ENCODE peak calls at places on chromosomes 1 and 21, in four cellular contexts. L is neural crest cell, S is H9, R is heart left ventricle. N is an unnamed sample.

GRCh38 chr1:6009120-6010040 is 17.2 kb upstream of the NPHP4 start:
- DNase-seq in L (no peak), S (no peak), R (no peak), N (no peak)

GRCh38 chr1:215192306-215192705 is 109.8 kb downstream of the KCNK2 start:
- DNase-seq in L (no peak), S (no peak), R (no peak), N (peak; percentile 42)

GRCh38 chr1:25643962-25644361 is 27.4 kb downstream of the MAN1C1 start:
- DNase-seq in L (no peak), S (no peak), R (no peak), N (no peak)

GRCh38 chr1:10980841-10981727 is 31.4 kb upstream of the TARDBP start:
- DNase-seq in L (peak; percentile 43), S (no peak), R (no peak), N (peak; percentile 41)

GRCh38 chr21:45029968-45030636 is 44.3 kb upstream of the ADARB1 start:
- DNase-seq in L (no peak), S (no peak), R (no peak), N (no peak)

GRCh38 chr21:41706678-41707077 is 60.2 kb downstream of the RIPK4 start:
- DNase-seq in L (no peak), S (no peak), R (no peak), N (peak; percentile 58)

GRCh38 chr1:200333329-200333728 is 76.5 kb downstream of the ZNF281 start:
- DNase-seq in L (no peak), S (no peak), R (no peak), N (no peak)

GRCh38 chr1:168714012-168714411 is 15.0 kb downstream of the DPT start:
- DNase-seq in L (no peak), S (no peak), R (no peak), N (peak; percentile 58)

GRCh38 chr1:52179073-52179472 is 37.2 kb downstream of the ZFYVE9 start:
- DNase-seq in L (no peak), S (no peak), R (no peak), N (no peak)

GRCh38 chr1:167548059-167548932 is 5.3 kb downstream of the CREG1 start:
- DNase-seq in L (no peak), S (no peak), R (no peak), N (peak; percentile 86)

GRCh38 chr1:193700710-193701355 is 514.4 kb upstream of the B3GALT2 start:
- DNase-seq in L (no peak), S (no peak), R (no peak), N (peak; percentile 66)

GRCh38 chr1:72284084-72284397 is 1.7 kb upstream of the NEGR1 start:
- DNase-seq in L (peak; percentile 46), S (peak; percentile 64), R (no peak), N (peak; percentile 57)

GRCh38 chr1:201730611-201731010 is 98.3 kb upstream of the IPO9 start:
- DNase-seq in L (peak; percentile 18), S (no peak), R (no peak), N (no peak)

GRCh38 chr1:100328133-100328532 is 24.2 kb upstream of the CDC14A start:
- DNase-seq in L (no peak), S (no peak), R (no peak), N (no peak)

GRCh38 chr1:77539510-77540142 is 142.8 kb downstream of the ZZZ3 start:
- DNase-seq in L (no peak), S (no peak), R (no peak), N (peak; percentile 82)

GRCh38 chr1:184143449-184143848 is 91.9 kb downstream of the TSEN15 start:
- DNase-seq in L (no peak), S (no peak), R (no peak), N (no peak)

DNA sequence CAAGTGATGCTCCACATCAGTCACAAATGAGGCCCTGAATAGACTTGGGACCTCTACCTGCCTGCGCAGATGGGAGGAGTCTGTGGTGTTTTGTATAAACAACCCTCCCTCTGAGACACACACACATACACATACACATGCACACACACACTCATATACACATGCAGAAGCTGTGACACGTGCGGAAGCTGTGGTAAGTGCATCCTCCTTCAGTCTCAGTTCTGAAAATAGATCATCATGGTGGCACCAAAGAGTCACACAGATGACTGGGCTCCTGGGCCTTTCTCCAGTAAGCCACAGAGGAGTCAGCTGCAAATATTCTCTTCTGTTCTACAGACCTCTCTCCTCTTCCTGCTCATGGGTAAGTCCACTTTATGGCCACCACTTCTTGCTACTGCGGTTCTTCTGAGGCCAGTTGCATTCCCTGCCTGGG is at the start of gene LY9:
- DNase-seq in L (no peak), S (no peak), R (no peak), N (no peak)
- TF ChIP-seq CTCF in L (no peak), S (no peak), R (no peak), N (no peak)

GRCh38 chr1:84298688-84299535 is 2.6 kb upstream of the SAMD13 start:
- DNase-seq in L (peak; percentile 36), S (peak; percentile 63), R (peak; percentile 30), N (peak; percentile 40)

GRCh38 chr1:84300501-84300900 is 1.0 kb upstream of the SAMD13 start:
- DNase-seq in L (no peak), S (no peak), R (no peak), N (no peak)

GRCh38 chr1:84299536-84300260 is 1.8 kb upstream of the SAMD13 start:
- DNase-seq in L (no peak), S (no peak), R (no peak), N (peak; percentile 0)

GRCh38 chr1:84297546-84298244 is 3.8 kb upstream of the SAMD13 start:
- DNase-seq in L (no peak), S (no peak), R (no peak), N (no peak)

DNA sequence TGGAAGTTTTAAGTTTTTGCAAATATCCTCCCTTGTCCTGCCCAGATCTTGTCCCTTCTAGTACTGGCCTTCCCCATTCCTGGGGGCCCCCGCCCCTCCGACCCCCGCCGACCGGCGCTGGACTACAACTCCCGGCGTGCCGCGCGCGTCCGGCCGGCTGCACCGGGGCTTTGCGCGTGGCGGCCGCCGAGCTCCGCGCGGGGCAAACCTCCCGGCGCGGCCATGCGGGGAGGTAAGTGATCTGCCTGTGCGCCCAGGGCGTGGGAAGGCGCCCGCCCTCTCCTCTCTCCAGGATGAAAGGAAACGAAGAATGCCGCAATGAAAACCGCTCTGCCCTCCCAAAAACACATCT is 3.2 kb upstream of the SAMD13 start:
- DNase-seq in L (peak; percentile 40), S (peak; percentile 47), R (peak; percentile 61), N (peak; percentile 21)
- TF ChIP-seq CTCF in L (no peak), S (no peak), R (no peak), N (no peak)

GRCh38 chr1:54227836-54228435 is 28.0 kb downstream of the MRPL37 start:
- DNase-seq in L (no peak), S (no peak), R (no peak), N (no peak)
- TF ChIP-seq CTCF in L (no peak), S (peak; percentile 41), R (no peak), N (no peak)

GRCh38 chr1:192580351-192580962 is 4.9 kb downstream of the RGS1 start:
- DNase-seq in L (no peak), S (no peak), R (no peak), N (peak; percentile 72)
- TF ChIP-seq CTCF in L (peak; percentile 40), S (peak; percentile 53), R (peak; percentile 23), N (peak; percentile 74)

GRCh38 chr1:27789511-27790154 is 16.6 kb downstream of the STX12 start:
- DNase-seq in L (no peak), S (no peak), R (peak; percentile 43), N (no peak)
- TF ChIP-seq CTCF in L (no peak), S (no peak), R (no peak), N (no peak)

GRCh38 chr21:32881458-32881857 is 109.9 kb upstream of the PAXBP1 start:
- DNase-seq in L (no peak), S (no peak), R (no peak), N (no peak)

GRCh38 chr21:32886339-32886738 is 114.8 kb upstream of the PAXBP1 start:
- DNase-seq in L (no peak), S (no peak), R (no peak), N (peak; percentile 9)

GRCh38 chr21:32888971-32889370 is 117.4 kb upstream of the PAXBP1 start:
- DNase-seq in L (no peak), S (no peak), R (no peak), N (no peak)

GRCh38 chr21:32887026-32887425 is 115.5 kb upstream of the PAXBP1 start:
- DNase-seq in L (no peak), S (no peak), R (no peak), N (no peak)

GRCh38 chr21:32884062-32884461 is 112.5 kb upstream of the PAXBP1 start:
- DNase-seq in L (no peak), S (peak; percentile 66), R (no peak), N (no peak)
- TF ChIP-seq CTCF in L (no peak), S (peak; percentile 52), R (no peak), N (no peak)

GRCh38 chr1:220454155-220454777 is 73.7 kb upstream of the MARK1 start:
- DNase-seq in L (no peak), S (no peak), R (no peak), N (no peak)
- TF ChIP-seq CTCF in L (peak; percentile 59), S (peak; percentile 60), R (no peak), N (peak; percentile 43)

GRCh38 chr1:177631770-177632169 is 338.1 kb downstream of the SEC16B start:
- DNase-seq in L (no peak), S (no peak), R (no peak), N (peak; percentile 17)
- TF ChIP-seq CTCF in L (peak; percentile 16), S (peak; percentile 26), R (no peak), N (no peak)